ENCODE peak calls at places on chromosomes 13 and 19, in six cellular contexts. One of them, this sample, is unnamed.
A peak's percentile ranks its signal among the peaks of the same experiment; 100 is the strongest.

GRCh38 chr19:30919737-30920136 is 429.5 kb downstream of the TSHZ3 start:
- DNase-seq in IMR-90: no peak
- DNase-seq in neural progenitor cell: no peak
- DNase-seq in activated T-cell treated with anti-CD3 and anti-CD28 coated beads for 1 hour: no peak
- DNase-seq in HuH-7.5: no peak
- DNase-seq in stimulated activated CD4-positive, alpha-beta T cell treated with anti-CD3 and anti-CD28 coated beads, Interleukin-2, amount 100 ng/mL, for 48 hours: no peak
- DNase-seq in this sample: no peak

GRCh38 chr13:44974056-44974798 is 15.0 kb downstream of the NUFIP1 start:
- DNase-seq in IMR-90: peak; percentile 65
- DNase-seq in HuH-7.5: no peak
- DNase-seq in stimulated activated CD4-positive, alpha-beta T cell treated with anti-CD3 and anti-CD28 coated beads, Interleukin-2, amount 100 ng/mL, for 48 hours: no peak
- DNase-seq in activated T-cell treated with anti-CD3 and anti-CD28 coated beads for 1 hour: no peak
- DNase-seq in neural progenitor cell: no peak
- DNase-seq in this sample: no peak

GRCh38 chr13:40506592-40507446 is 159.6 kb downstream of the FOXO1 start:
- DNase-seq in HuH-7.5: no peak
- DNase-seq in activated T-cell treated with anti-CD3 and anti-CD28 coated beads for 1 hour: no peak
- DNase-seq in neural progenitor cell: no peak
- DNase-seq in stimulated activated CD4-positive, alpha-beta T cell treated with anti-CD3 and anti-CD28 coated beads, Interleukin-2, amount 100 ng/mL, for 48 hours: no peak
- DNase-seq in IMR-90: no peak
- DNase-seq in this sample: no peak

GRCh38 chr13:79126706-79127105 is 279.3 kb downstream of the RBM26 start:
- DNase-seq in HuH-7.5: no peak
- DNase-seq in neural progenitor cell: no peak
- DNase-seq in stimulated activated CD4-positive, alpha-beta T cell treated with anti-CD3 and anti-CD28 coated beads, Interleukin-2, amount 100 ng/mL, for 48 hours: no peak
- DNase-seq in IMR-90: no peak
- DNase-seq in activated T-cell treated with anti-CD3 and anti-CD28 coated beads for 1 hour: no peak
- DNase-seq in this sample: no peak

GRCh38 chr19:38070573-38070972 is 153.4 kb downstream of the DPF1 start:
- DNase-seq in stimulated activated CD4-positive, alpha-beta T cell treated with anti-CD3 and anti-CD28 coated beads, Interleukin-2, amount 100 ng/mL, for 48 hours: no peak
- DNase-seq in neural progenitor cell: no peak
- DNase-seq in activated T-cell treated with anti-CD3 and anti-CD28 coated beads for 1 hour: no peak
- DNase-seq in IMR-90: peak; percentile 88
- DNase-seq in HuH-7.5: no peak
- DNase-seq in this sample: peak; percentile 61

GRCh38 chr19:16623576-16623975 is 4.4 kb downstream of the MED26 start:
- DNase-seq in HuH-7.5: no peak
- DNase-seq in stimulated activated CD4-positive, alpha-beta T cell treated with anti-CD3 and anti-CD28 coated beads, Interleukin-2, amount 100 ng/mL, for 48 hours: no peak
- DNase-seq in IMR-90: no peak
- DNase-seq in activated T-cell treated with anti-CD3 and anti-CD28 coated beads for 1 hour: no peak
- DNase-seq in neural progenitor cell: no peak
- DNase-seq in this sample: no peak

GRCh38 chr19:28578786-28579505 is 634.0 kb downstream of the UQCRFS1 start:
- DNase-seq in stimulated activated CD4-positive, alpha-beta T cell treated with anti-CD3 and anti-CD28 coated beads, Interleukin-2, amount 100 ng/mL, for 48 hours: no peak
- DNase-seq in HuH-7.5: no peak
- DNase-seq in activated T-cell treated with anti-CD3 and anti-CD28 coated beads for 1 hour: no peak
- DNase-seq in neural progenitor cell: no peak
- DNase-seq in IMR-90: no peak
- DNase-seq in this sample: no peak

GRCh38 chr13:109243311-109243951 is 543.0 kb downstream of the IRS2 start:
- DNase-seq in HuH-7.5: no peak
- DNase-seq in activated T-cell treated with anti-CD3 and anti-CD28 coated beads for 1 hour: no peak
- DNase-seq in IMR-90: peak; percentile 91
- DNase-seq in neural progenitor cell: no peak
- DNase-seq in stimulated activated CD4-positive, alpha-beta T cell treated with anti-CD3 and anti-CD28 coated beads, Interleukin-2, amount 100 ng/mL, for 48 hours: no peak
- DNase-seq in this sample: peak; percentile 88

GRCh38 chr19:35224681-35225604 is 3.6 kb downstream of the FAM187B start:
- DNase-seq in stimulated activated CD4-positive, alpha-beta T cell treated with anti-CD3 and anti-CD28 coated beads, Interleukin-2, amount 100 ng/mL, for 48 hours: no peak
- DNase-seq in activated T-cell treated with anti-CD3 and anti-CD28 coated beads for 1 hour: no peak
- DNase-seq in HuH-7.5: no peak
- DNase-seq in neural progenitor cell: no peak
- DNase-seq in IMR-90: no peak
- DNase-seq in this sample: no peak

This sample was measured in epithelial cell of proximal tubule.